ENCODE peak calls at places on chromosomes 7 and 10, in five cellular contexts. R is AG09319, E is GM12865, C is prostate gland, L is WTC11. O is an unnamed sample.

GRCh38 chr7:69873512-69873911 is 275.2 kb downstream of the AUTS2 start:
- DNase-seq in L (no peak), R (no peak), E (no peak), C (no peak), O (no peak)

GRCh38 chr7:32043688-32044087 is 26.5 kb downstream of the PDE1C start:
- DNase-seq in R (no peak), C (no peak), L (no peak), E (peak), O (no peak)

GRCh38 chr7:111587126-111587525 is 24.8 kb upstream of the IMMP2L start:
- DNase-seq in E (no peak), R (no peak), L (no peak), C (no peak), O (no peak)

GRCh38 chr10:7186387-7187032 is 224.3 kb downstream of the SFMBT2 start:
- DNase-seq in L (no peak), C (no peak), R (no peak), E (no peak), O (no peak)

GRCh38 chr7:128361463-128362441 is at the start of gene PRRT4:
- DNase-seq in R (no peak), E (no peak), L (peak), C (no peak), O (peak)

GRCh38 chr7:116380030-116380429 is 119.5 kb upstream of the CAV2 start:
- DNase-seq in R (no peak), E (no peak), L (no peak), C (no peak), O (no peak)

GRCh38 chr10:110408203-110408871 is 89.4 kb upstream of the DUSP5 start:
- DNase-seq in R (no peak), C (no peak), L (peak), E (peak), O (no peak)

GRCh38 chr10:36766921-36767320 is 358.5 kb upstream of the ANKRD30A start:
- DNase-seq in E (no peak), R (no peak), C (no peak), L (no peak), O (no peak)

GRCh38 chr10:127151541-127151940 is 44.9 kb downstream of the INSYN2A start:
- DNase-seq in L (no peak), E (no peak), C (no peak), R (no peak), O (no peak)

GRCh38 chr10:10096898-10097297 is 920.8 kb upstream of the CELF2 start:
- DNase-seq in E (no peak), C (no peak), L (no peak), R (no peak), O (no peak)

GRCh38 chr7:30912986-30913671 is 1.5 kb downstream of the AQP1 start:
- DNase-seq in L (no peak), E (no peak), R (no peak), C (no peak), O (no peak)

GRCh38 chr7:33062023-33062781 is at the start of gene NT5C3A:
- DNase-seq in C (peak), E (peak), L (peak), R (no peak), O (peak)

GRCh38 chr7:15555385-15555859 is 6.4 kb downstream of the AGMO start:
- DNase-seq in L (no peak), C (no peak), R (no peak), E (no peak), O (no peak)

GRCh38 chr10:6226216-6226615 is 23.5 kb downstream of the PFKFB3 start:
- DNase-seq in C (no peak), L (no peak), R (no peak), E (no peak), O (no peak)

GRCh38 chr7:15424468-15424867 is 137.3 kb downstream of the AGMO start:
- DNase-seq in R (no peak), C (no peak), E (no peak), L (no peak), O (no peak)

GRCh38 chr10:43252785-43253341 is 14.0 kb downstream of the RASGEF1A start:
- DNase-seq in C (no peak), R (no peak), E (no peak), L (no peak), O (no peak)

GRCh38 chr10:112209534-112210200 is 26.1 kb upstream of the GPAM start:
- DNase-seq in E (no peak), R (no peak), C (no peak), L (no peak), O (no peak)

GRCh38 chr7:81210092-81211064 is 291.5 kb upstream of the SEMA3C start:
- DNase-seq in L (no peak), C (no peak), R (no peak), E (no peak), O (no peak)

DNA sequence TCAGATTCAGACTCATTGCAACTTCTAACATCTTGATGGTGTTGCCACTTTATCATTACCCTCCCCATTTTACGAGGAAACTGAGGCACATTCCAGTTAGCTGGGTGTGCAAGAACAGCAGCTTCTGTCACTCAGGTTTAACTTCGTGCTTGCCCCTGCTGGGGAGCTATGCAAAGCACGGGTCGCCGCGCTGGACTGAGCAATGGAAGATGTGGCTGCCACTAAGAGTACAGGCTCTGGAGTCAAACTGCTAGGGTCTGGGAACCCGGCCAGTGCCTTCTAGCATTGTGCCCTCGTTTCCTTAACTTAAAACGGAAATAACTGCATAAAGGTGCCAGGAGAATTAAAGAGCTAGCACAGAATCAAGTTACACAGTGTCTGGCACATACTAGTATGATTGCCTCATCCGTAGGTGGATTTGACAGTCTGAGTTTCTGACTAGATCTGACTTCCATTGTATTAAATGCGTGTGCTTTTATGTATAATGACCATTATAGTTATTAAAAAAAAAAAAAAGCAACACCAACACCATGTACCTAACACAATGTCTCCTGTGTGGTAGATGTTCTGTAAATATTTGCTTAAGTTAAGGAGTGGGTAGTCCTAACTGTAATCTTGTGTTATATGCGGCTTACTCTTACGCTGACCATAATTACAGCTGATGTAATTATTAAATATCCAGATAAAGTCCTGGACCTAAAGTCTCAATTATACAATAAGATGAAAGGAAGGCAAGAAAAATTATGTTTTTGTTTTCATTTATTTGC is 842 bp downstream of the ZNF22 start:
- DNase-seq in R (no peak), E (peak), L (no peak), C (peak), O (peak)
- TF ChIP-seq CTCF in R (no peak), E (peak), L (no peak), C (no peak), O (no peak)

GRCh38 chr10:72254891-72255568 is 18.7 kb upstream of the DDIT4 start:
- DNase-seq in C (peak), R (no peak), E (peak), L (peak), O (peak)
- TF ChIP-seq CTCF in C (no peak), R (no peak), E (no peak), L (no peak), O (peak)

DNA sequence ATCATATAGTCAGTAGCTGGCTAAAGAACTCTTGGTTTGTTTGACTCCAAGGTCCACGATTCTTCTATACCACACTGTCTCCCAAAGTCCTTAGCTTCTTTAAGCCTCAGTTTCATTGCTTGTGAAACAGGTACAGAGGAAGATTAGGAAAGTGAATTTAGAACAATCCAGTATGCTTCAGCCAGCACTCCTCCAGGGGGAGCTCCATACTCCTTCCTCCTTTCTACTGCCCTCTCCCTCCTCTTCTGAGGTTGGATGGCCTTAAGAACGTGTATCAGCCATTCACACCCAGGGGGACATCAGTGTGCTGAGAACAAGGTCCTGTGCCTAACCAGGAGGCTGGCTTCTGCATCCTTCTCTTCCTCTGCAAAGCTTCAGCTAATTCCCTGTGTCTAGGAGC is 54.8 kb upstream of the CALD1 start:
- DNase-seq in C (no peak), R (no peak), L (peak), E (peak), O (peak)
- TF ChIP-seq CTCF in C (no peak), R (peak), L (no peak), E (peak), O (peak)

GRCh38 chr7:74606101-74606908 is 51.2 kb upstream of the GTF2I start:
- DNase-seq in L (peak), C (peak), E (peak), R (no peak), O (peak)
- TF ChIP-seq CTCF in L (no peak), C (no peak), E (peak), R (no peak), O (peak)

DNA sequence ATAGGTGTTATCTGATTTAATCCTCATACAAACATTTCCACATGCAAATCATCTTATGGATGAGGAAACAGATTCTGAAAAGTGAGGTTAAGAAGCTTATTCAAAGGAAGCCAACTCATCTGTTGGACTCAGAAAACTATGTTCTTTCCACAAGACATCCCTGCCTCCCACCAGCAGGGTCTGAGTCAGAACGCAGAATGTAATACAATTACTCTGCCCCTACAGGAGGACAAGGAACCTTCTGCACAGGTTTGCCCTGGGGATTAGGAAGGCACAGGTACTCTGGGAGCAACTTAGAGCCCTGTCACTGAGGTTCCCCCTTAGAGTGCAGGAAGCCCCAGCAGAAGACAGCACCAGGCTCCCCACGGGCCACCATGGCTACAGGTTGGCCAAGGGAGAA is 255.7 kb downstream of the TNS3 start:
- DNase-seq in R (no peak), E (no peak), L (no peak), C (no peak), O (no peak)
- TF ChIP-seq CTCF in R (peak), E (no peak), L (no peak), C (no peak), O (no peak)

DNA sequence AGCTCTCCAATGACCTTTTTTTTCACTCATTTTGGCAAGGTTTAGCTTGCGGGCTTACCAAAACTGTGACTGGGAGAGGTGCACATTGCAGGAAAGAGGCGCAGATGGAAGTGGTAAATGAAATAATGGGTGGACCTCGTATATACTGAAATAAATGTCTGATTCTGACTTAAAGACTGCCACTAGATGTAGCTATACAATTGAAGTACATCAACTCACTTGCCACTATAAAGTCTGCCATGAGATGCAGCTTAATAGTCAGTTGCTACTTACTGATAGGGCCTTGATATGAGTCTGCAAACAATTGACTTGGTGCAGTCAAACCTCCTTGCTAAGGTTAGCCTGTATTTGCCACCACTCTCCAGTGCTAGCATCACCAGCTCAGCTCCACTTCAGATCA is 525.9 kb upstream of the MBL2 start:
- DNase-seq in E (no peak), L (no peak), C (no peak), R (no peak), O (no peak)
- TF ChIP-seq CTCF in E (no peak), L (no peak), C (no peak), R (no peak), O (no peak)

GRCh38 chr10:128542659-128543058 is 416.4 kb upstream of the MKI67 start:
- DNase-seq in C (no peak), R (no peak), E (no peak), L (no peak), O (no peak)

GRCh38 chr10:128539784-128540759 is 413.8 kb upstream of the MKI67 start:
- DNase-seq in C (no peak), R (no peak), L (peak), E (no peak), O (no peak)

GRCh38 chr10:128537888-128538287 is 411.7 kb upstream of the MKI67 start:
- DNase-seq in R (no peak), L (no peak), C (no peak), E (no peak), O (no peak)

GRCh38 chr10:128543186-128543585 is 417.0 kb upstream of the MKI67 start:
- DNase-seq in E (no peak), L (no peak), C (no peak), R (no peak), O (no peak)

DNA sequence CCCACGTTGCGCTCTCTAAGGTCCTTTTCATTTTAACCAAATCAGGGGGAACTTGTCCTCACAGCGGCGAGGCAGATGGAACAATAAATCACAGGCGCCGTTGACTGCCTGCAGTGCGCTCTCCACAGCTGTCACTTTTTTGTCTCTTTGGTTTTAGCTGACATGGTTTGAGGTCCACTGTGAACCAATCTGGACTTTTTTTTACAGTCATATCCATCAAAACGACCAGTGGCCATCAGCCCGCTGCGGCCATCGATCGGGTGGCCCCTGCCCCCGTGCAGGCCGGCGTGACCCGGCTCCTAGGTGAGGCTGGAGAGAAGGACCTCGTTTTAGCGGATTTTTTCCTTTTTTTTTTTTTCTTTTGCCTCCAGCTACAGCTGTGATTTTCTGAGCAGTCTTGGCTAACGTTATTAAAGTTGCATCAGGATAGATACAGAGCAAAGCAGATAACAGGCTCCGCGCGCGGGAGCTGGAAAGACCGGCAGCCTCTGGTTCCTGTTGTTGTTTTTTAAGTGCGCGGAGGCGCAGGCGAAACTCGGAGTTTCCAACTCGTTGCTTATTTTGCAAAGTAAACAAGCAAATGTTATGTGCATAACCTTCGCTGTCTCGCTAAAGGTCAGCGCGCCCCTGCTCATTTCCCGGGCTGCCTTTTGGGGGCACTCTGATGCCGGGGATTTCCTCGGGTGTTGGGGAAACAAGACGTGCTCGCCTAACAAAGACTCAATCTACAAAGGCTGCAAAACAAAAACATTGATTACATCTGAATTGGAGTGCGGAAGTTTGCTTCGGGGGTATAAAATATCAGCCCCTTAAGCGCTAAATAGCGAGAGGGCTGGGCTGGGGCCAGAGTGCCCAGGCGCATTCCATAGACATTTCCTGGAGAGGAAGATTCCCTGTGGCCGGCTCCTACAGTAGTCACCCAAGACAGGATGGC is 414.9 kb upstream of the MKI67 start:
- DNase-seq in R (no peak), E (no peak), L (peak), C (peak), O (no peak)
- TF ChIP-seq CTCF in R (no peak), E (no peak), L (no peak), C (no peak), O (no peak)

DNA sequence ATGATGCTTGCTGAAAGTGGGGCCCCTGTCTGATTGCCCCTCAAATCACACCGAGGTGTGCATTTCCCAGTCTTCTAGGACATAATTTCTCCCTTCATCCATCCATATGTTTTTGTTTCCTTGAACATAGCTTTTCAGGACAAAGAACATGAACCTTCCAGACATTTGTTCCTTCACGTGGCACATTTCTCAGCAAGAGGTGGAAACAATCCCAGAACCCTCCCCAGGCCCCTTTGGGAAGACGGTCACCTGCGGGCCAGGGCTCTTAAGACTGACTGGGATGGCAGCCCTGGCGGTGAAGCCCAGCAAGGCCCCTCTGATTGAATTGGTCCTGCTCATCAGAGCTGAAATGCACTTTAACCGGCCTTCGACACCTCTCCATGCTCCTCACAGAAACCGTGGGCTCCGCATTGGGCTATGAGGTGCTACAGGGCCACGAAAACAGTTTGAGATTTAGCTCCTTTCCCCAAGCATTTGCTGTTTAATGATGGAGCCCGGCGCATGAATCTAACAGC is 522.5 kb upstream of the DPP6 start:
- DNase-seq in R (no peak), L (no peak), E (no peak), C (no peak), O (no peak)
- TF ChIP-seq CTCF in R (no peak), L (no peak), E (no peak), C (no peak), O (no peak)

GRCh38 chr7:78247910-78248689 is 449.5 kb downstream of the PHTF2 start:
- DNase-seq in C (no peak), L (no peak), E (no peak), R (no peak), O (no peak)
- TF ChIP-seq CTCF in C (no peak), L (no peak), E (no peak), R (no peak), O (no peak)

DNA sequence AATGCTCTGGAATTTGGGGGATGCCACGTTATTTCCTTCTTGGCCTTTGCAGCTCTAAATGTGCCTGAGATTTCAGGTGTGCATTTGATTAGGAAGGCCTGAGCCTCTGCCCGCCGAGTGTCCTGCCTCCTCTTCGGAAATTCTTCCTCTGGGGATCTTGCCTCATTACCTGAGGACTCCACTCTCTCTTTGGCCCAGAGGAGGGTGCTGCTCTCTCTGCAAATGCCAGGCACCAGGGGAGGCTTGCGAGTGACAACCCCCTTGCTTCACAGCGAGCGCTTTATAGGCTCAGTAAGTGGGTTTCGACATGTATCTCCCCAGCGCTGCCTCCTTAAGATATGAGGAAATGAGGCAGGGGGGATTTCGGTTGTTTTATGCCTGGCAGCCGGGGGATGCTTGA is 423.9 kb downstream of the GLRX3 start:
- DNase-seq in R (no peak), C (no peak), E (no peak), L (no peak), O (no peak)
- TF ChIP-seq CTCF in R (no peak), C (no peak), E (no peak), L (no peak), O (no peak)

O was measured in GM13977.